ENCODE peak calls at places on chromosome 14, in nine cellular contexts. M is gastrocnemius medialis; G is pancreas; C is upper lobe of left lung; W is body of pancreas; E is naive thymus-derived CD4-positive, alpha-beta T cell; B is CD8-positive, alpha-beta T cell; V is upper lobe of right lung; Q is left lung. H is an unnamed sample.

GRCh38 chr14:102503576-102504224 is 5.9 kb downstream of the ANKRD9 start:
- ATAC-seq in V (no peak), C (no peak), Q (no peak), B (no peak), G (no peak), M (no peak), E (no peak), W (no peak), H (no peak)

GRCh38 chr14:65096323-65097089 is 5.8 kb downstream of the MAX start:
- ATAC-seq in C (no peak), V (no peak), E (no peak), G (no peak), M (peak; percentile 23), B (no peak), Q (peak; percentile 9), W (no peak), H (peak; percentile 32)

GRCh38 chr14:79855789-79856188 is 355.5 kb downstream of the DIO2 start:
- ATAC-seq in E (no peak), W (no peak), Q (no peak), C (no peak), M (no peak), B (no peak), G (no peak), V (no peak), H (no peak)

GRCh38 chr14:36556811-36557433 is 25.5 kb downstream of the NKX2-8 start:
- ATAC-seq in W (peak; percentile 38), C (no peak), E (no peak), Q (peak; percentile 63), M (no peak), B (no peak), G (peak; percentile 69), V (peak; percentile 63), H (no peak)

GRCh38 chr14:76962303-76962660 is 66.2 kb downstream of the IRF2BPL start:
- ATAC-seq in E (no peak), V (no peak), Q (peak; percentile 2), W (peak; percentile 8), C (no peak), M (peak; percentile 15), B (peak; percentile 3), G (peak; percentile 15), H (no peak)

GRCh38 chr14:96466918-96467317 is 35.3 kb upstream of the PAPOLA start:
- ATAC-seq in W (no peak), C (no peak), M (no peak), E (no peak), Q (no peak), B (no peak), G (no peak), V (no peak), H (no peak)

GRCh38 chr14:85572845-85573244 is 42.9 kb downstream of the FLRT2 start:
- ATAC-seq in C (no peak), W (no peak), V (no peak), G (no peak), M (no peak), B (no peak), E (no peak), Q (peak; percentile 43), H (no peak)

GRCh38 chr14:99234982-99235491 is 37.0 kb downstream of the BCL11B start:
- ATAC-seq in Q (no peak), G (no peak), W (no peak), B (peak; percentile 35), E (peak; percentile 36), C (no peak), M (no peak), V (no peak), H (no peak)

GRCh38 chr14:51304956-51305355 is 64.9 kb downstream of the TMX1 start:
- ATAC-seq in E (no peak), W (peak; percentile 38), V (no peak), Q (peak; percentile 78), C (no peak), M (no peak), G (no peak), B (no peak), H (no peak)

DNA sequence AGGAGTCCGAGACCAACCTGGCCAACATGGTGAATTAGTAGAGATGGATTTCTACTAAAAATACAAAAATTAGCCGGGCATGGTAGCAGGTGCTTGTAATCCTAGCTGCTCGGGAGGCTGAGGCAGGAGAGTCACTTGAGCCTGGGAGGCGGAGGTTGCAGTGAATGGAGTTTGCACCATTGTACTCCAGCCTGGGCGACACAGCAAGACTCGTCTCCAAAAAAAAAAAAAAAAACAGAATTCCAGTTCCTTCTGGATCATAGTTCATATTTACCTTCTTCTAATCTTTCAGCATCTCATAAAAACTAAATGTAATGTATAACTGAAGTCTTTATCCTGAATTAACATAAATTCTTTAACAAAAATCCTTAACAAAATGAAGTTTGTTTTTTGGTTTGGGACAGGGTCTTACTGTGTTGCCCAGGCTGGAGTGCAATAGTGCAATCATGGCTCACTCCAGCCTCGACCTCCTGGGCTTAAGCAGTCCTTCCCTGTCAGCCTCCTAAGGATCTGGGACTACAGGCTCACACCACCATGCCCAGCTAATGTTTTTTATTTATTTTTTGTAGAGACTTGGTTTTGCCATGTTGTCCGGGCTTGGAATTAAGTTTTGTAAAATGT is 37.6 kb downstream of the FAM177A1 start:
- ATAC-seq in V (no peak), B (no peak), W (no peak), Q (no peak), C (no peak), G (no peak), M (no peak), E (no peak), H (no peak)
- H3K36me3 ChIP-seq in V (peaks cover 97% of the 10 kb centered on the region), B (peaks cover 6% of the 10 kb centered on the region), W (peaks cover 7% of the 10 kb centered on the region), Q (peaks cover 99% of the 10 kb centered on the region), C (peaks cover 55% of the 10 kb centered on the region), G (peaks cover 7% of the 10 kb centered on the region), M (no peaks in the 10 kb centered on the region), E (peaks cover 50% of the 10 kb centered on the region), H (peaks cover 3% of the 10 kb centered on the region)

GRCh38 chr14:24136684-24137528 is 912 bp downstream of the PSME1 start:
- ATAC-seq in V (no peak), G (no peak), E (no peak), M (no peak), Q (no peak), B (no peak), C (no peak), W (no peak), H (no peak)

GRCh38 chr14:24137529-24138395 is 1.8 kb downstream of the PSME1 start:
- ATAC-seq in M (no peak), G (no peak), C (no peak), W (no peak), V (no peak), E (no peak), Q (no peak), B (no peak), H (no peak)

GRCh38 chr14:24141030-24141880 is at the start of gene EMC9:
- ATAC-seq in G (peak; percentile 92), B (peak; percentile 90), C (peak; percentile 98), M (peak; percentile 89), W (peak; percentile 92), Q (peak; percentile 93), E (peak; percentile 94), V (peak; percentile 95), H (peak; percentile 97)

GRCh38 chr14:24138396-24139271 is 2.6 kb downstream of the PSME1 start:
- ATAC-seq in C (no peak), B (no peak), W (no peak), E (no peak), G (no peak), M (no peak), Q (no peak), V (no peak), H (no peak)

DNA sequence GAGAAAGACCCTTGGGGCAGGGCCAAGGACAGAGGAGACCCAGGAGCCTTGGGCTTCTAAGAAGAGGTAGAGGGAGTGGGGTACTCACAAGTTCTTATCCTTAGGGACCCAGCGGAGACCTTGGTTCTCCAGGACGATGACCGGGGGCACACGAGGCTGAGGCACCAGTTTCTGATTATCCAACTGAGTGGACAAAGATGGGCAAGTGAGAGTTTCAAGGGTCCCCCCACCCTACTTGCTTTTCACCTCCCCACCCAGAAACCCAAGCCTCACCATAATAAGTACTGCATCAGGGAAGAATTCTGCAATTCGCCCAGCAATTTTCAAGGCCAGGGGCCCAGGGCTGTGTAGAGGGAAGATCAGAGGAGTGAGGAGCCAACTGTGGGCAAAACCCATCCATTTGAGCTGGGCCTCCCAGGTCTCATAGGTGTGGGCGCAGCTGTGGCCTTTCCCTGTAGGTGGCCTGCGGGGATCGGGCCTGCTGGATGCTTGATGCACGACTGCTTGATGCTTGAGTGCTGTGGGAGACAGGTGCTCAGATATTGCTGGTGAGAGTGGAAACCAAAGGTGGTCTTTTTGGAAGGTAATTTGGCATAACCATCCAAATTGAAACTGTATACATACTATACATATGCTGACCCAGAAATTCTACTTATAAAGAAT is 2.0 kb downstream of the EMC9 start:
- ATAC-seq in C (no peak), E (no peak), B (no peak), M (no peak), W (no peak), G (no peak), V (no peak), Q (no peak), H (no peak)
- H3K4me3 ChIP-seq in C (no peak overlapping the region), E (no peak overlapping the region), B (no peak overlapping the region), M (no peak overlapping the region), W (no peak overlapping the region), G (no peak overlapping the region), V (peak overlapping the region; percentile 77), Q (peak overlapping the region; percentile 69), H (no peak overlapping the region)

GRCh38 chr14:68905107-68905895 is 73.8 kb downstream of the ACTN1 start:
- ATAC-seq in M (no peak), B (no peak), G (no peak), W (no peak), V (no peak), Q (no peak), E (no peak), C (no peak), H (no peak)

GRCh38 chr14:68908860-68909259 is 70.2 kb downstream of the ACTN1 start:
- ATAC-seq in V (peak; percentile 5), M (no peak), W (no peak), C (no peak), E (no peak), B (no peak), Q (no peak), G (no peak), H (peak; percentile 21)

GRCh38 chr14:68902357-68902756 is 76.7 kb downstream of the ACTN1 start:
- ATAC-seq in W (no peak), V (no peak), M (no peak), C (no peak), G (no peak), B (no peak), Q (no peak), E (no peak), H (no peak)

GRCh38 chr14:68908201-68908600 is 70.9 kb downstream of the ACTN1 start:
- ATAC-seq in C (no peak), B (no peak), Q (no peak), E (no peak), G (no peak), V (no peak), W (no peak), M (no peak), H (peak; percentile 18)

DNA sequence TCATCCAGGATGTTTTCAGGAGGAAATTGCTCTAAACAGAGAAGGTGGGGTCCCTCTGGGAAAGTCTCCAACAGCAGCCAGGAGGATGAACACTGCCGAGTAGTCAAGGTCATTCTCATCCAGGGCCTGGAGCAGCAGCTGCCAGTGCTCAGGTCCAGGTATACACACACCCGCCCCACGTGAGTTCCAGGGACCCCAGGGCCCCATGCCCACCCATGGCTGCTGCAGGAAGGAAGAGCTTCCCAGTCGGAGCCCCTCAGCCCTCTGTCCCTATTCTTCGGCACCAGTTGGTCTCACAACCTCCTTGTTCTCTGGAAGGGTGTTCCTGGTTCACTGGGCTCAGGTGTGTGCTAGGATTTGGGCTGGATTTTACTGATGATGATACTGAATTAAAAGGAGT is 72.7 kb downstream of the ACTN1 start:
- ATAC-seq in W (no peak), G (no peak), B (no peak), C (no peak), M (no peak), V (no peak), Q (no peak), E (no peak), H (no peak)
- H3K36me3 ChIP-seq in W (no peaks in the 10 kb centered on the region), G (peaks cover 11% of the 10 kb centered on the region), B (peaks cover 78% of the 10 kb centered on the region), C (peaks cover 38% of the 10 kb centered on the region), M (no peaks in the 10 kb centered on the region), V (peaks cover 81% of the 10 kb centered on the region), Q (peaks cover 98% of the 10 kb centered on the region), E (peaks cover 92% of the 10 kb centered on the region), H (peaks cover 98% of the 10 kb centered on the region)

GRCh38 chr14:22793976-22794375 is 21.3 kb downstream of the SLC7A7 start:
- ATAC-seq in Q (no peak), W (no peak), C (no peak), V (no peak), G (no peak), B (no peak), E (no peak), M (no peak), H (no peak)
- H3K4me3 ChIP-seq in Q (no peak overlapping the region), W (no peak overlapping the region), C (no peak overlapping the region), V (no peak overlapping the region), G (no peak overlapping the region), B (no peak overlapping the region), E (no peak overlapping the region), M (no peak overlapping the region), H (no peak overlapping the region)

H was measured in gastroesophageal sphincter.